ENCODE peak calls at places on chromosomes 7 and 10, in eight cellular contexts. B is activated gamma-delta T cell treated with Interleukin-2 at 50 U/mL for 16 hours; V is osteocyte; D is posterior vena cava; P is NCI-H1105 treated with DMSO at 0.1 percent for 48 hours; E is effector CD4-positive, alpha-beta T cell; O is astrocyte of the cerebellum; Z is COLO829. H is an unnamed sample.

GRCh38 chr7:92698237-92698841 is 108.1 kb upstream of the FAM133B start:
- DNase-seq in D (no peak), Z (peak; percentile 96), P (peak; percentile 43), B (no peak), V (no peak), O (peak; percentile 95), E (no peak), H (no peak)

GRCh38 chr7:48781783-48782182 is 142.6 kb upstream of the CDC14C start:
- DNase-seq in O (peak; percentile 79), B (no peak), E (no peak), Z (no peak), V (no peak), D (no peak), P (peak; percentile 23), H (no peak)

GRCh38 chr10:44902838-44903545 is 8.1 kb upstream of the TMEM72 start:
- DNase-seq in V (no peak), E (no peak), P (no peak), B (no peak), Z (peak; percentile 67), D (peak; percentile 31), O (no peak), H (no peak)

GRCh38 chr7:33845991-33846509 is 59.3 kb upstream of the BMPER start:
- DNase-seq in O (no peak), P (no peak), Z (peak; percentile 43), V (no peak), E (no peak), B (no peak), D (peak; percentile 79), H (no peak)

GRCh38 chr7:134058980-134059379 is 68.2 kb upstream of the LRGUK start:
- DNase-seq in Z (no peak), B (no peak), O (no peak), D (no peak), P (no peak), E (no peak), V (no peak), H (no peak)

GRCh38 chr7:162583-163297 is 29.6 kb upstream of the FAM20C start:
- DNase-seq in E (no peak), B (no peak), D (peak; percentile 44), Z (no peak), V (no peak), P (no peak), O (no peak), H (no peak)

GRCh38 chr7:41145656-41146055 is 557.2 kb downstream of the INHBA start:
- DNase-seq in Z (no peak), B (no peak), D (no peak), E (no peak), O (no peak), V (no peak), P (no peak), H (no peak)

GRCh38 chr7:41045556-41046123 is 657.2 kb downstream of the INHBA start:
- DNase-seq in B (no peak), E (no peak), P (peak; percentile 30), V (no peak), O (no peak), D (no peak), Z (no peak), H (no peak)

GRCh38 chr10:90965720-90966119 is 44.8 kb upstream of the ANKRD1 start:
- DNase-seq in E (no peak), B (no peak), Z (no peak), D (no peak), V (no peak), P (no peak), O (no peak), H (no peak)

GRCh38 chr7:2384354-2385243 is 18.8 kb upstream of the CHST12 start:
- DNase-seq in E (no peak), Z (no peak), O (no peak), V (no peak), P (no peak), B (no peak), D (no peak), H (no peak)

GRCh38 chr7:46811529-46811928 is 770.4 kb downstream of the TNS3 start:
- DNase-seq in Z (peak; percentile 51), E (no peak), B (no peak), V (peak; percentile 86), D (peak; percentile 82), P (no peak), O (peak; percentile 79), H (no peak)

GRCh38 chr10:16891375-16892313 is 74.4 kb upstream of the RSU1 start:
- DNase-seq in D (peak; percentile 86), O (peak; percentile 33), Z (no peak), V (no peak), B (peak; percentile 22), E (peak; percentile 4), P (no peak), H (no peak)

GRCh38 chr10:117461766-117462423 is 80.7 kb upstream of the EMX2 start:
- DNase-seq in D (peak; percentile 95), E (no peak), Z (no peak), P (no peak), V (no peak), B (no peak), O (no peak), H (peak; percentile 11)

GRCh38 chr10:55897436-55897835 is 463.6 kb downstream of the ZWINT start:
- DNase-seq in O (no peak), V (no peak), D (peak; percentile 64), Z (no peak), B (no peak), E (no peak), P (no peak), H (no peak)

GRCh38 chr7:23072043-23072442 is 33.5 kb upstream of the KLHL7 start:
- DNase-seq in Z (no peak), V (no peak), B (no peak), E (no peak), D (no peak), O (no peak), P (no peak), H (no peak)

GRCh38 chr10:32120147-32120546 is 63.9 kb upstream of the KIF5B start:
- DNase-seq in Z (no peak), D (no peak), B (no peak), V (no peak), E (no peak), O (no peak), P (no peak), H (no peak)

GRCh38 chr10:132715791-132716680 is 69.9 kb downstream of the NKX6-2 start:
- DNase-seq in Z (no peak), B (no peak), D (peak; percentile 71), E (no peak), P (no peak), O (no peak), V (no peak), H (no peak)

GRCh38 chr10:113712024-113712423 is 32.3 kb downstream of the CASP7 start:
- DNase-seq in O (no peak), E (no peak), Z (no peak), V (no peak), B (no peak), D (no peak), P (no peak), H (no peak)

GRCh38 chr10:5965266-5965665 is 12.1 kb downstream of the IL15RA start:
- DNase-seq in V (no peak), O (no peak), B (no peak), P (no peak), Z (no peak), E (no peak), D (no peak), H (no peak)

GRCh38 chr7:85405016-85405415 is 218.2 kb upstream of the SEMA3D start:
- DNase-seq in B (no peak), P (no peak), Z (no peak), O (no peak), E (no peak), D (no peak), V (no peak), H (no peak)

GRCh38 chr7:66460921-66461361 is 167.7 kb upstream of the KCTD7 start:
- DNase-seq in V (no peak), E (no peak), Z (no peak), D (no peak), B (no peak), O (no peak), P (no peak), H (peak; percentile 70)

GRCh38 chr7:95631545-95631944 is 35.2 kb upstream of the PDK4 start:
- DNase-seq in O (no peak), Z (no peak), V (no peak), P (no peak), E (no peak), B (no peak), D (no peak), H (no peak)

GRCh38 chr10:130378556-130379400 is 242.6 kb downstream of the GLRX3 start:
- DNase-seq in D (no peak), P (no peak), B (no peak), E (no peak), O (no peak), V (no peak), Z (no peak), H (no peak)

GRCh38 chr7:101099969-101100781 is 14.9 kb downstream of the TRIM56 start:
- DNase-seq in D (peak; percentile 99), V (peak; percentile 99), B (peak; percentile 42), O (peak; percentile 96), P (peak; percentile 22), E (no peak), Z (peak; percentile 96), H (peak; percentile 97)

GRCh38 chr7:154953006-154953684 is 49.8 kb downstream of the PAXIP1 start:
- DNase-seq in V (no peak), Z (peak; percentile 4), E (peak; percentile 63), D (peak; percentile 85), B (peak; percentile 61), P (no peak), O (no peak), H (peak; percentile 65)

GRCh38 chr10:71909399-71910083 is 54.7 kb upstream of the CHST3 start:
- DNase-seq in B (no peak), D (no peak), O (no peak), V (no peak), Z (no peak), E (no peak), P (no peak), H (no peak)

GRCh38 chr10:79116801-79117723 is 48.3 kb downstream of the ZMIZ1 start:
- DNase-seq in O (no peak), E (no peak), V (no peak), Z (no peak), P (no peak), B (no peak), D (no peak), H (peak; percentile 8)

GRCh38 chr10:113329121-113329596 is 223.7 kb upstream of the HABP2 start:
- DNase-seq in O (peak; percentile 15), V (no peak), E (no peak), D (no peak), P (no peak), B (no peak), Z (no peak), H (no peak)